ENCODE peak calls at places on chromosome 6, in four cellular contexts. L is AG10803, N is neural crest cell, X is heart left ventricle. M is an unnamed sample.

GRCh38 chr6:70636589-70636988 is 31.1 kb upstream of the SMAP1 start:
- DNase-seq in L (no peak), N (no peak), X (no peak), M (no peak)

GRCh38 chr6:74871757-74872156 is 334.1 kb downstream of the COL12A1 start:
- DNase-seq in L (peak), N (no peak), X (no peak), M (no peak)

GRCh38 chr6:37990762-37991525 is 171.4 kb downstream of the ZFAND3 start:
- DNase-seq in L (peak), N (no peak), X (no peak), M (peak)

GRCh38 chr6:149510793-149511512 is 26.1 kb upstream of the ZC3H12D start:
- DNase-seq in L (no peak), N (no peak), X (no peak), M (no peak)

GRCh38 chr6:137823826-137824501 is 43.1 kb upstream of the TNFAIP3 start:
- DNase-seq in L (peak), N (peak), X (no peak), M (peak)

GRCh38 chr6:43644940-43645612 is at the start of gene RSPH9:
- DNase-seq in L (peak), N (peak), X (peak), M (no peak)

GRCh38 chr6:166971271-166971670 is 14.9 kb upstream of the RNASET2 start:
- DNase-seq in L (no peak), N (no peak), X (no peak), M (no peak)

GRCh38 chr6:155371230-155371629 is 56.9 kb upstream of the TFB1M start:
- DNase-seq in L (no peak), N (no peak), X (no peak), M (no peak)

GRCh38 chr6:150813993-150814359 is 51.5 kb upstream of the MTHFD1L start:
- DNase-seq in L (no peak), N (no peak), X (no peak), M (no peak)

GRCh38 chr6:33989016-33989854 is 156.7 kb downstream of the GRM4 start:
- DNase-seq in L (no peak), N (no peak), X (no peak), M (no peak)

GRCh38 chr6:6728169-6728941 is 139.8 kb downstream of the LY86 start:
- DNase-seq in L (no peak), N (no peak), X (no peak), M (no peak)

GRCh38 chr6:18034798-18035202 is 47.4 kb upstream of the KIF13A start:
- DNase-seq in L (no peak), N (no peak), X (no peak), M (no peak)

GRCh38 chr6:701696-702479 is 8.9 kb upstream of the EXOC2 start:
- DNase-seq in L (no peak), N (no peak), X (no peak), M (no peak)

GRCh38 chr6:97586344-97586743 is 303.3 kb upstream of the MMS22L start:
- DNase-seq in L (peak), N (no peak), X (no peak), M (no peak)
- TF ChIP-seq CTCF in L (peak), N (peak), X (peak), M (no peak)

DNA sequence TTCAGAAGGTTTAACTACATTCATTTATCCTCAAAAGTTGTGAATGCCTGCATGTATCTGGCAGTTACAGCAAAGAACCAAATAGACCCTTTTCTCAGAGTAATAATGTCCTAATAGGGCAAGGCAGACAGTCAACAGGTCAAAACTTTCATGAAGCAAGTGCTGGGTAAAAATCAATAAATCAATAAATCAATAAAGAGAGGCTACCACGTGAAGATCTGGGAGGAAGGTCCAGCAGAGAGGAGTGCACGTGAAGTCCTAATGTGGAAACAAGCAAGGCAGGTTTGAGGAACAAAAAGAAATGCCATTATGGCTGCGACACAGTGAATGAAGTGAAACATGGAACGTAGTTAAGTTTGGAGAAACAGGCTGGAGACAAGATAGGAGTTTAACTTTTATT is 36.3 kb upstream of the C6orf118 start:
- DNase-seq in L (no peak), N (no peak), X (no peak), M (no peak)
- TF ChIP-seq CTCF in L (no peak), N (no peak), X (no peak), M (no peak)

DNA sequence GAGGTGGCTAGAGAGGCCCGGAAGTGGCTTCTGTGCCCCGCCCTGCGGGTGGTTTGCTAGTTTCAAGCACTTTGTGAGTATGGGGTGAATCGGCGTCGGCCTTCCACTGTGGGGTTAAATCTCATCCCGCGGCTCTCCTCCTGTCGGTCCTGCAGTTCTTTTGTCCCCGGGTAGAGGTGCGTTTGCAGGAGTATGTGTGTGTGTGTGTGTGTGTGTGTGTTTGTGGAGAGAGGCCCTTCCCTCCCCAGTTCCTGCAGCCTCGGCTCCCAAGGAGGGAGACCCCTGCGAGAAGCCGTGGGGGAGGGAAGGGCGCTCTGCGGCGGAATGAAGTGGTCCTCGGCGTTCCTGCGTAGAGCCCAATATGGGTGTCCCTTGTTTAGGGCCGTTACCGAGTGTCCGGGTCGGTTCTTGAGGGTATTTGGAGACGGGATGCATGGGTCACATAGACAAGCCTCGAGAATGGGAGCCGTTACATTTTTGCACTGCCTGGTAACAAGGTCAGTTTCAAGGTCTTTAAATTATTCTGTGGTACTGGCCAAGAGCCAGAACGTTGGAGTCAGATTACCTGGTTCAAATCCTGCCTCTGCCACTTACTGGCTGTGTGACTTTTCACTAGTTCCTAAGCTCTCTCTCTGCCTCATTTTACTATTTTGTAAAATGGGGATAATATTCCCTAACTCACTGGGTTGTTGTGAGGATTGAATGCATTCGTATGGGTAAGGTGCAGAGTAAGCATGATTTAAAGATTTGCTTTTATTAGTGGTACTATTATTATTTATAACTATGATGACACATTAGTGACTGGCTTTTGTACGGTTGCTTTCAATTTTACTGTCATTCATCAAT is at the start of gene ZKSCAN3:
- DNase-seq in L (peak), N (peak), X (peak), M (peak)
- TF ChIP-seq CTCF in L (no peak), N (no peak), X (no peak), M (no peak)

DNA sequence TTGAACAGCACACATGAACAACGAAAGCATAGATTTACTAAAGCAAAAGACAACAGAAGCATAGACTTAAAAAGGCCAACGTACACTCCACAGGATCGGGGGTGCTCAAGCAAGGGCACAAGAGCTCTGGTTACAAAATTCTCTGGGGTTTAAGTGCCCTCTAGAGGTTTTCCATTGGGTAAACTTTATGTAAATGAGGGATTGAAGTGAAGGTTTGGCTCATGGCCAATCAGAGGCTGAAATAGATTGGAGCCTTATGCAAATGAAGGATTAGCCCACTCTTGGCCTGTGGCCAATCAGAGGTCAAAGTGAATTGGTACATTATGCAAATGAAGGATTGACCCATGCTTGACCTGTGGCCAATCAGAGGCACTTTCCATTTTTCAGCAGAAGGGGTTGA is 245.0 kb downstream of the THBS2 start:
- DNase-seq in L (no peak), N (no peak), X (no peak), M (no peak)
- TF ChIP-seq CTCF in L (no peak), N (no peak), X (no peak), M (no peak)

GRCh38 chr6:52135217-52135616 is 47.8 kb upstream of the PKHD1 start:
- DNase-seq in L (no peak), N (no peak), X (no peak), M (no peak)
- TF ChIP-seq CTCF in L (no peak), N (no peak), X (no peak), M (no peak)

DNA sequence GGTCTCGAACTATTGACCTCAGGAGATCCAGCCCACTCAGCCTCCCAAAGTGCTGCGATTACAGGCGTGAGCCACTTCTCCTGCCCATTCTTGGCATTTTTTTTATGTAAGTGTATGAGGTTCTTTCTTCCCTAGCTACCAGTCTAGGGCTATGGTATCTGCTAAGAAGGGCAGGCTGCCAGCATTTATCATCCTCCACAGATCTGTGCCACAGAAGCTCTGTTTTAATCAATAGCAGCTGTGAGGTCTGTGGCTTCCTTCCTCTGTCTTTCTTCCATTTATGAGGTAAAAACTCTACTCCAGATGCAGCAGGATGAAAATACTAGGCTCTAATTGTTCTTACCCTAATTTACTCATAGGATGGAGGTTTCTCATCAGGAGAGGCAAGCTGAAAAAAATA is 1382.4 kb upstream of the ADGRB3 start:
- DNase-seq in L (peak), N (no peak), X (no peak), M (no peak)
- TF ChIP-seq CTCF in L (no peak), N (no peak), X (no peak), M (no peak)